ENCODE peak calls at places on chromosomes 3 and 15, in ten cellular contexts. N is T-helper 2 cell; G is hypothalamus; U is activated CD4-positive, alpha-beta T cell treated with anti-CD3 and anti-CD28 coated beads, Interleukin-2, amount 50 U/mL, for 4 hours; A is activated CD8-positive, alpha-beta T cell treated with anti-CD3 and anti-CD28 coated beads for 36 hours; M is LoVo; R is Daoy; F is CD8-positive, alpha-beta memory T cell; O is stimulated activated CD4-positive, alpha-beta T cell treated with anti-CD3 and anti-CD28 coated beads, Interleukin-12 subunit alpha, Interleukin-12 subunit beta, amount 100 ng/mL, for 4 hours; J is activated naive CD4-positive, alpha-beta T cell treated with anti-CD3 and anti-CD28 coated beads, Interleukin-2, amount 10 ng/mL, durations not matched to agents 7 days and 5 days. Y is an unnamed sample.

GRCh38 chr3:124772081-124772831 is 42.0 kb downstream of the UMPS start:
- DNase-seq in N (no peak), G (peak; percentile 79), U (no peak), A (no peak), M (no peak), R (peak; percentile 42), F (no peak), O (no peak), J (no peak), Y (peak; percentile 42)

GRCh38 chr15:64720188-64720587 is 55.2 kb downstream of the RBPMS2 start:
- DNase-seq in N (no peak), G (no peak), U (no peak), A (no peak), M (no peak), R (no peak), F (no peak), O (no peak), J (no peak), Y (no peak)

GRCh38 chr3:186220365-186220764 is 111.5 kb upstream of the ETV5 start:
- DNase-seq in N (no peak), G (no peak), U (no peak), A (peak; percentile 15), M (no peak), R (peak; percentile 77), F (no peak), O (no peak), J (no peak), Y (no peak)

GRCh38 chr3:38009807-38010591 is 19.4 kb downstream of the VILL start:
- DNase-seq in N (no peak), G (no peak), U (no peak), A (no peak), M (no peak), R (no peak), F (no peak), O (no peak), J (no peak), Y (no peak)

GRCh38 chr15:82951472-82952155 is 906 bp downstream of the HOMER2 start:
- DNase-seq in N (no peak), G (no peak), U (no peak), A (no peak), M (no peak), R (peak; percentile 30), F (no peak), O (no peak), J (no peak), Y (peak; percentile 2)

GRCh38 chr15:64905941-64906340 is 5.8 kb upstream of the ANKDD1A start:
- DNase-seq in N (no peak), G (no peak), U (no peak), A (no peak), M (no peak), R (no peak), F (no peak), O (no peak), J (no peak), Y (no peak)

GRCh38 chr3:87771338-87772059 is 287.3 kb downstream of the CGGBP1 start:
- DNase-seq in N (peak; percentile 2), G (no peak), U (peak; percentile 12), A (peak; percentile 39), M (no peak), R (peak; percentile 9), F (peak; percentile 31), O (no peak), J (peak; percentile 55), Y (peak; percentile 75)

GRCh38 chr3:99413504-99413903 is 224.9 kb upstream of the COL8A1 start:
- DNase-seq in N (no peak), G (no peak), U (no peak), A (no peak), M (no peak), R (peak; percentile 3), F (no peak), O (no peak), J (no peak), Y (peak; percentile 87)

GRCh38 chr15:45762726-45763125 is 127.9 kb downstream of the SQOR start:
- DNase-seq in N (no peak), G (no peak), U (no peak), A (no peak), M (no peak), R (no peak), F (no peak), O (no peak), J (no peak), Y (no peak)

GRCh38 chr3:14503033-14503705 is 37.0 kb downstream of the GRIP2 start:
- DNase-seq in N (no peak), G (no peak), U (no peak), A (no peak), M (no peak), R (no peak), F (no peak), O (no peak), J (no peak), Y (no peak)

GRCh38 chr15:43511012-43511885 is 6.2 kb upstream of the MAP1A start:
- DNase-seq in N (no peak), G (peak; percentile 13), U (no peak), A (peak; percentile 27), M (peak; percentile 32), R (peak; percentile 50), F (peak; percentile 18), O (no peak), J (peak; percentile 54), Y (peak; percentile 31)